ENCODE peak calls at places on chromosomes 16 and 17, in five cellular contexts. W is tibial artery, M is body of pancreas, B is breast epithelium, C is endodermal cell. A is an unnamed sample. For H3K36me3, the result is how much of the 10 kb centered on the place peaks cover.

GRCh38 chr17:17713839-17714238 is 32.6 kb downstream of the RAI1 start:
- DNase-seq in W (no peak), C (no peak), M (no peak), B (no peak), A (no peak)

GRCh38 chr17:78970834-78971763 is 8.6 kb downstream of the LGALS3BP start:
- DNase-seq in C (peak), M (peak), W (peak), B (peak), A (peak)

GRCh38 chr16:65988019-65988418 is 378.5 kb upstream of the CDH5 start:
- DNase-seq in B (no peak), C (no peak), W (no peak), M (no peak), A (no peak)

GRCh38 chr16:28984091-28984490 is 761 bp upstream of the LAT start:
- DNase-seq in C (no peak), M (no peak), B (no peak), W (no peak), A (no peak)

GRCh38 chr17:45935710-45936509 is 41.6 kb downstream of the MAPT start:
- DNase-seq in C (no peak), W (no peak), M (no peak), B (no peak), A (no peak)

GRCh38 chr16:57638381-57638780 is 10.0 kb downstream of the ADGRG1 start:
- DNase-seq in M (no peak), W (no peak), C (no peak), B (no peak), A (peak)

GRCh38 chr16:53504665-53505064 is 1.7 kb upstream of the AKTIP start:
- DNase-seq in W (no peak), M (no peak), C (peak), B (peak), A (peak)

GRCh38 chr16:62967606-62968005 is 931.4 kb upstream of the CDH8 start:
- DNase-seq in C (no peak), W (no peak), B (no peak), M (no peak), A (no peak)

GRCh38 chr17:12081720-12082119 is 61.0 kb downstream of the MAP2K4 start:
- DNase-seq in C (no peak), M (no peak), B (no peak), W (no peak), A (no peak)

DNA sequence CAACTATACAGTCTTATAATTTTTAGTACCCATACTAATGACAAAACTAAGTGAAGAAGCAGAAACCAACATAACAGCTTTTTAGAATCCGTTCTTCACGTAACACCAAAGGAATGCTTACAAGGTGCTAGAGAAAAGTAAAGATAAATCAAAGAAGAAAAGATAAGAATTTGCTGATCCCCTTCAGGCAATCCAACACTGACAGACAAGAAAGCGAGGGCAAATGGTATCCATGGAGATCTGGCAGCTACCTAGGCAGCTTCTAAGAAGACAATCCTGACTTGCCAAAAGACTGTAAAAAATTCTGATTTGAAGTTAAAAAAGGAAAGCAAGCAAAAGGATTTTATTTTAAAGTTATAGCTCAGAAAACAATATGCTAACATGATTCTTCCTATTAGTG is 14.7 kb downstream of the BBS2 start:
- DNase-seq in W (no peak), B (no peak), C (no peak), M (no peak), A (no peak)
- H3K27ac ChIP-seq in W (no peak), B (peak), C (no peak), M (no peak), A (no peak)

GRCh38 chr16:46923513-46924295 is 39.5 kb downstream of the GPT2 start:
- DNase-seq in B (no peak), C (no peak), M (peak), W (no peak), A (no peak)

GRCh38 chr16:46926470-46927225 is 42.5 kb downstream of the GPT2 start:
- DNase-seq in B (no peak), W (no peak), M (peak), C (peak), A (no peak)

GRCh38 chr16:46922239-46922638 is 38.1 kb downstream of the GPT2 start:
- DNase-seq in C (no peak), W (no peak), M (peak), B (no peak), A (peak)

GRCh38 chr16:46927273-46927672 is 43.1 kb downstream of the GPT2 start:
- DNase-seq in M (no peak), C (no peak), B (no peak), W (no peak), A (no peak)

GRCh38 chr16:46924402-46924801 is 40.2 kb downstream of the GPT2 start:
- DNase-seq in W (no peak), C (no peak), M (peak), B (no peak), A (no peak)
- H3K36me3 ChIP-seq in W (under half), C (half or more), M (under half), B (under half), A (under half)

DNA sequence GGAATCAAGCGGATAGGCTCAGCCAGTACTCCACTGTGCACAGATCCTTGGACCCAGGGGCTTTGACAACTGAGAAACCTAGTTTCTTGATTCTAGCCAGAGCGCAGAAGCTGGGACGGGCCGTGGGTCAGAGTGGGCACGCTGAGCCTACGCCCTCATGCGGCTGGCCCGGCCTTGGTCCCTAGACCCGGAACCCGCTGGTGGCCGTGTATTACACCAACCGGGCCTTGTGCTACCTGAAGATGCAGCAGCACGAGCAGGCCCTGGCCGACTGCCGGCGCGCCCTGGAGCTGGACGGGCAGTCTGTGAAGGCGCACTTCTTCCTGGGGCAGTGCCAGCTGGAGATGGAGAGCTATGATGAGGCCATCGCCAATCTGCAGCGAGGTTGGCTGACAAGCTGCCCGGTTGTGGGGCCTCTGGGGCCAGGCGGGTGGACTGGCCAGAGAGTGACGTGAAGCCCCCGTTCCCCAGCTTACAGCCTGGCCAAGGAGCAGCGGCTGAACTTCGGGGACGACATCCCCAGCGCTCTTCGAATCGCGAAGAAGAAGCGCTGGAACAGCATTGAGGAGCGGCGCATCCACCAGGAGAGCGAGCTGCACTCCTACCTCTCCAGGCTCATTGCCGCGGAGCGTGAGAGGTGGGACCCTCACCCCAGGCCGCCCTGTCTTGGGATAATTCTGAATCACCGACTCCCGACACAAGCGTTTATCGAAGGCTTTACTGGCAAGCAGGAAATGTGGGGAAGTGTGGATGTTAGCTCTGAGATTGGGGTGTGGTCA is 946 bp downstream of the STUB1 start:
- DNase-seq in B (no peak), M (peak), W (no peak), C (peak), A (peak)
- H3K27ac ChIP-seq in B (peak), M (peak), W (peak), C (peak), A (peak)

GRCh38 chr16:89103781-89104180 is 10.1 kb downstream of the ACSF3 start:
- DNase-seq in W (no peak), C (no peak), M (no peak), B (no peak), A (no peak)

GRCh38 chr16:89103156-89103555 is 9.5 kb downstream of the ACSF3 start:
- DNase-seq in M (no peak), B (no peak), W (no peak), C (no peak), A (peak)

GRCh38 chr16:89105599-89106151 is 12.0 kb downstream of the ACSF3 start:
- DNase-seq in B (no peak), M (no peak), W (no peak), C (no peak), A (no peak)

GRCh38 chr16:89104930-89105571 is 11.4 kb downstream of the ACSF3 start:
- DNase-seq in M (no peak), B (no peak), W (no peak), C (no peak), A (no peak)

GRCh38 chr16:89104303-89104702 is 10.7 kb downstream of the ACSF3 start:
- DNase-seq in M (no peak), W (no peak), C (no peak), B (no peak), A (no peak)
- H3K36me3 ChIP-seq in M (under half), W (half or more), C (half or more), B (under half), A (under half)

DNA sequence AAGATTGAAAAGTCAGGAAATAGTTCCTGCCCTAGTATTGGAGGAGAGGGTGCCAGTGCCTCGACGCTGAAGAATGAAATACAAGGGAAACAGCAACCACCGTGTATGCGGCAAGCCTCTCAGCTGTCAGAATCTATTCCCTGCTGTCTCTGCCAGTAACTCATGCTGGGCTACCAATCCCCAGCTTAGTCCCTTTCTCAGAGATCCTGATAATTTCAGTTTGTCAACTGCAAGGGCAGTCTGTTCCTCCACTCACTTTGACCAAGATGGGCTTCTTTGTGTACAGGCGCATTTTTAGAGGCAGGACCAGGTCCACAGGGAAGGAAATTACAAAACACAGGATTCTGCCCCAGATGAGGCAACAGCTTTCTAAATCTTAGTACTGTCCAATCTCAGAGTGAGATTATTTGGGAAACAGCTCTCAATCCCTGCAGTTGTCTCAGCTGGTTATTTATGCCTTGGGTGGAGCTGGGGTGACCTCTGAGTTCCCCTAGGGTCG is 1.3 kb downstream of the NQO1 start:
- DNase-seq in C (peak), M (no peak), W (no peak), B (no peak), A (peak)
- H3K27ac ChIP-seq in C (no peak), M (no peak), W (peak), B (peak), A (peak)

GRCh38 chr16:72111653-72112451 is 18.2 kb downstream of the DHX38 start:
- DNase-seq in W (no peak), C (no peak), B (no peak), M (no peak), A (no peak)

GRCh38 chr16:72110662-72111615 is 17.3 kb downstream of the DHX38 start:
- DNase-seq in B (no peak), M (no peak), W (no peak), C (no peak), A (no peak)

GRCh38 chr16:72112452-72112792 is 18.8 kb downstream of the DHX38 start:
- DNase-seq in C (no peak), M (no peak), W (no peak), B (no peak), A (no peak)

GRCh38 chr16:72113616-72113945 is 19.9 kb downstream of the DHX38 start:
- DNase-seq in C (no peak), M (no peak), B (no peak), W (no peak), A (no peak)

GRCh38 chr16:72112906-72113615 is 19.4 kb downstream of the DHX38 start:
- DNase-seq in M (no peak), W (no peak), C (no peak), B (no peak), A (no peak)
- H3K36me3 ChIP-seq in M (under half), W (half or more), C (under half), B (under half), A (under half)

GRCh38 chr17:32936894-32937500 is 9.0 kb downstream of the TMEM98 start:
- DNase-seq in B (peak), M (peak), C (peak), W (peak), A (peak)
- H3K27ac ChIP-seq in B (peak), M (peak), C (no peak), W (peak), A (no peak)